ENCODE peak calls at places on chromosomes 7 and 10, in nine cellular contexts. One of them, this sample, is unnamed.

GRCh38 chr10:1048349-1048731 is 579 bp downstream of the IDI1 start:
- DNase-seq in fibroblast of pulmonary artery: peak; percentile 52
- DNase-seq in activated CD4-positive, alpha-beta T cell treated with anti-CD3 and anti-CD28 coated beads, Interleukin-2, amount 10 ng/mL, durations not matched to agents 7 days and 5 days: peak; percentile 56
- DNase-seq in hepatic stellate cell: no peak
- DNase-seq in mesothelial cell of epicardium: no peak
- DNase-seq in cardiac fibroblast: peak; percentile 50
- DNase-seq in stimulated activated CD4-positive, alpha-beta T cell treated with anti-CD3 and anti-CD28 coated beads, Interleukin-4, amount 100 ng/mL, for 4 hours: peak; percentile 79
- DNase-seq in stimulated activated effector memory CD8-positive, alpha-beta T cell treated with anti-CD3 and anti-CD28 coated beads, Interleukin-12 subunit alpha, Interleukin-12 subunit beta, amount 100 ng/mL, for 72 hours: no peak
- DNase-seq in GM20000: no peak
- DNase-seq in this sample: no peak

GRCh38 chr10:43905502-43906236 is 257.0 kb upstream of the ZNF32 start:
- DNase-seq in fibroblast of pulmonary artery: peak; percentile 52
- DNase-seq in activated CD4-positive, alpha-beta T cell treated with anti-CD3 and anti-CD28 coated beads, Interleukin-2, amount 10 ng/mL, durations not matched to agents 7 days and 5 days: no peak
- DNase-seq in hepatic stellate cell: peak; percentile 46
- DNase-seq in mesothelial cell of epicardium: no peak
- DNase-seq in cardiac fibroblast: peak; percentile 82
- DNase-seq in stimulated activated CD4-positive, alpha-beta T cell treated with anti-CD3 and anti-CD28 coated beads, Interleukin-4, amount 100 ng/mL, for 4 hours: no peak
- DNase-seq in stimulated activated effector memory CD8-positive, alpha-beta T cell treated with anti-CD3 and anti-CD28 coated beads, Interleukin-12 subunit alpha, Interleukin-12 subunit beta, amount 100 ng/mL, for 72 hours: no peak
- DNase-seq in GM20000: no peak
- DNase-seq in this sample: no peak

GRCh38 chr10:24553051-24553612 is 170.6 kb downstream of the ARHGAP21 start:
- DNase-seq in fibroblast of pulmonary artery: no peak
- DNase-seq in activated CD4-positive, alpha-beta T cell treated with anti-CD3 and anti-CD28 coated beads, Interleukin-2, amount 10 ng/mL, durations not matched to agents 7 days and 5 days: no peak
- DNase-seq in hepatic stellate cell: no peak
- DNase-seq in mesothelial cell of epicardium: no peak
- DNase-seq in cardiac fibroblast: no peak
- DNase-seq in stimulated activated CD4-positive, alpha-beta T cell treated with anti-CD3 and anti-CD28 coated beads, Interleukin-4, amount 100 ng/mL, for 4 hours: no peak
- DNase-seq in stimulated activated effector memory CD8-positive, alpha-beta T cell treated with anti-CD3 and anti-CD28 coated beads, Interleukin-12 subunit alpha, Interleukin-12 subunit beta, amount 100 ng/mL, for 72 hours: no peak
- DNase-seq in GM20000: no peak
- DNase-seq in this sample: no peak

GRCh38 chr10:127619550-127619949 is 70.4 kb downstream of the NPS start:
- DNase-seq in fibroblast of pulmonary artery: no peak
- DNase-seq in activated CD4-positive, alpha-beta T cell treated with anti-CD3 and anti-CD28 coated beads, Interleukin-2, amount 10 ng/mL, durations not matched to agents 7 days and 5 days: no peak
- DNase-seq in hepatic stellate cell: no peak
- DNase-seq in mesothelial cell of epicardium: no peak
- DNase-seq in cardiac fibroblast: no peak
- DNase-seq in stimulated activated CD4-positive, alpha-beta T cell treated with anti-CD3 and anti-CD28 coated beads, Interleukin-4, amount 100 ng/mL, for 4 hours: no peak
- DNase-seq in stimulated activated effector memory CD8-positive, alpha-beta T cell treated with anti-CD3 and anti-CD28 coated beads, Interleukin-12 subunit alpha, Interleukin-12 subunit beta, amount 100 ng/mL, for 72 hours: no peak
- DNase-seq in GM20000: no peak
- DNase-seq in this sample: no peak

GRCh38 chr10:131620314-131620713 is 280.5 kb upstream of the PPP2R2D start:
- DNase-seq in fibroblast of pulmonary artery: no peak
- DNase-seq in activated CD4-positive, alpha-beta T cell treated with anti-CD3 and anti-CD28 coated beads, Interleukin-2, amount 10 ng/mL, durations not matched to agents 7 days and 5 days: no peak
- DNase-seq in hepatic stellate cell: no peak
- DNase-seq in mesothelial cell of epicardium: no peak
- DNase-seq in cardiac fibroblast: no peak
- DNase-seq in stimulated activated CD4-positive, alpha-beta T cell treated with anti-CD3 and anti-CD28 coated beads, Interleukin-4, amount 100 ng/mL, for 4 hours: no peak
- DNase-seq in stimulated activated effector memory CD8-positive, alpha-beta T cell treated with anti-CD3 and anti-CD28 coated beads, Interleukin-12 subunit alpha, Interleukin-12 subunit beta, amount 100 ng/mL, for 72 hours: no peak
- DNase-seq in GM20000: no peak
- DNase-seq in this sample: no peak

GRCh38 chr7:134720091-134720935 is 59.1 kb upstream of the CALD1 start:
- DNase-seq in fibroblast of pulmonary artery: peak; percentile 55
- DNase-seq in activated CD4-positive, alpha-beta T cell treated with anti-CD3 and anti-CD28 coated beads, Interleukin-2, amount 10 ng/mL, durations not matched to agents 7 days and 5 days: no peak
- DNase-seq in hepatic stellate cell: no peak
- DNase-seq in mesothelial cell of epicardium: no peak
- DNase-seq in cardiac fibroblast: peak; percentile 69
- DNase-seq in stimulated activated CD4-positive, alpha-beta T cell treated with anti-CD3 and anti-CD28 coated beads, Interleukin-4, amount 100 ng/mL, for 4 hours: no peak
- DNase-seq in stimulated activated effector memory CD8-positive, alpha-beta T cell treated with anti-CD3 and anti-CD28 coated beads, Interleukin-12 subunit alpha, Interleukin-12 subunit beta, amount 100 ng/mL, for 72 hours: no peak
- DNase-seq in GM20000: no peak
- DNase-seq in this sample: no peak

GRCh38 chr7:7276151-7276550 is 93.8 kb downstream of the C1GALT1 start:
- DNase-seq in fibroblast of pulmonary artery: no peak
- DNase-seq in activated CD4-positive, alpha-beta T cell treated with anti-CD3 and anti-CD28 coated beads, Interleukin-2, amount 10 ng/mL, durations not matched to agents 7 days and 5 days: no peak
- DNase-seq in hepatic stellate cell: no peak
- DNase-seq in mesothelial cell of epicardium: no peak
- DNase-seq in cardiac fibroblast: peak; percentile 8
- DNase-seq in stimulated activated CD4-positive, alpha-beta T cell treated with anti-CD3 and anti-CD28 coated beads, Interleukin-4, amount 100 ng/mL, for 4 hours: no peak
- DNase-seq in stimulated activated effector memory CD8-positive, alpha-beta T cell treated with anti-CD3 and anti-CD28 coated beads, Interleukin-12 subunit alpha, Interleukin-12 subunit beta, amount 100 ng/mL, for 72 hours: no peak
- DNase-seq in GM20000: no peak
- DNase-seq in this sample: no peak

GRCh38 chr10:21503580-21503979 is 21.9 kb downstream of the SKIDA1 start:
- DNase-seq in fibroblast of pulmonary artery: no peak
- DNase-seq in activated CD4-positive, alpha-beta T cell treated with anti-CD3 and anti-CD28 coated beads, Interleukin-2, amount 10 ng/mL, durations not matched to agents 7 days and 5 days: no peak
- DNase-seq in hepatic stellate cell: no peak
- DNase-seq in mesothelial cell of epicardium: no peak
- DNase-seq in cardiac fibroblast: no peak
- DNase-seq in stimulated activated CD4-positive, alpha-beta T cell treated with anti-CD3 and anti-CD28 coated beads, Interleukin-4, amount 100 ng/mL, for 4 hours: no peak
- DNase-seq in stimulated activated effector memory CD8-positive, alpha-beta T cell treated with anti-CD3 and anti-CD28 coated beads, Interleukin-12 subunit alpha, Interleukin-12 subunit beta, amount 100 ng/mL, for 72 hours: no peak
- DNase-seq in GM20000: no peak
- DNase-seq in this sample: no peak

GRCh38 chr7:156167417-156167807 is 355.1 kb upstream of the SHH start:
- DNase-seq in fibroblast of pulmonary artery: no peak
- DNase-seq in activated CD4-positive, alpha-beta T cell treated with anti-CD3 and anti-CD28 coated beads, Interleukin-2, amount 10 ng/mL, durations not matched to agents 7 days and 5 days: no peak
- DNase-seq in hepatic stellate cell: no peak
- DNase-seq in mesothelial cell of epicardium: no peak
- DNase-seq in cardiac fibroblast: no peak
- DNase-seq in stimulated activated CD4-positive, alpha-beta T cell treated with anti-CD3 and anti-CD28 coated beads, Interleukin-4, amount 100 ng/mL, for 4 hours: no peak
- DNase-seq in stimulated activated effector memory CD8-positive, alpha-beta T cell treated with anti-CD3 and anti-CD28 coated beads, Interleukin-12 subunit alpha, Interleukin-12 subunit beta, amount 100 ng/mL, for 72 hours: no peak
- DNase-seq in GM20000: no peak
- DNase-seq in this sample: no peak

GRCh38 chr10:44724415-44725174 is 186.5 kb upstream of the TMEM72 start:
- DNase-seq in fibroblast of pulmonary artery: peak; percentile 51
- DNase-seq in activated CD4-positive, alpha-beta T cell treated with anti-CD3 and anti-CD28 coated beads, Interleukin-2, amount 10 ng/mL, durations not matched to agents 7 days and 5 days: no peak
- DNase-seq in hepatic stellate cell: peak; percentile 55
- DNase-seq in mesothelial cell of epicardium: no peak
- DNase-seq in cardiac fibroblast: peak; percentile 40
- DNase-seq in stimulated activated CD4-positive, alpha-beta T cell treated with anti-CD3 and anti-CD28 coated beads, Interleukin-4, amount 100 ng/mL, for 4 hours: no peak
- DNase-seq in stimulated activated effector memory CD8-positive, alpha-beta T cell treated with anti-CD3 and anti-CD28 coated beads, Interleukin-12 subunit alpha, Interleukin-12 subunit beta, amount 100 ng/mL, for 72 hours: no peak
- DNase-seq in GM20000: no peak
- DNase-seq in this sample: no peak

GRCh38 chr10:29949411-29950011 is 109.9 kb downstream of the JCAD start:
- DNase-seq in fibroblast of pulmonary artery: peak; percentile 94
- DNase-seq in activated CD4-positive, alpha-beta T cell treated with anti-CD3 and anti-CD28 coated beads, Interleukin-2, amount 10 ng/mL, durations not matched to agents 7 days and 5 days: no peak
- DNase-seq in hepatic stellate cell: peak; percentile 73
- DNase-seq in mesothelial cell of epicardium: no peak
- DNase-seq in cardiac fibroblast: peak; percentile 93
- DNase-seq in stimulated activated CD4-positive, alpha-beta T cell treated with anti-CD3 and anti-CD28 coated beads, Interleukin-4, amount 100 ng/mL, for 4 hours: no peak
- DNase-seq in stimulated activated effector memory CD8-positive, alpha-beta T cell treated with anti-CD3 and anti-CD28 coated beads, Interleukin-12 subunit alpha, Interleukin-12 subunit beta, amount 100 ng/mL, for 72 hours: no peak
- DNase-seq in GM20000: no peak
- DNase-seq in this sample: no peak

GRCh38 chr7:50397320-50397970 is 52.7 kb downstream of the FIGNL1 start:
- DNase-seq in fibroblast of pulmonary artery: no peak
- DNase-seq in activated CD4-positive, alpha-beta T cell treated with anti-CD3 and anti-CD28 coated beads, Interleukin-2, amount 10 ng/mL, durations not matched to agents 7 days and 5 days: peak; percentile 65
- DNase-seq in hepatic stellate cell: no peak
- DNase-seq in mesothelial cell of epicardium: no peak
- DNase-seq in cardiac fibroblast: no peak
- DNase-seq in stimulated activated CD4-positive, alpha-beta T cell treated with anti-CD3 and anti-CD28 coated beads, Interleukin-4, amount 100 ng/mL, for 4 hours: no peak
- DNase-seq in stimulated activated effector memory CD8-positive, alpha-beta T cell treated with anti-CD3 and anti-CD28 coated beads, Interleukin-12 subunit alpha, Interleukin-12 subunit beta, amount 100 ng/mL, for 72 hours: no peak
- DNase-seq in GM20000: peak; percentile 68
- DNase-seq in this sample: no peak

GRCh38 chr7:55509322-55509721 is 63.0 kb downstream of the VOPP1 start:
- DNase-seq in fibroblast of pulmonary artery: peak; percentile 60
- DNase-seq in activated CD4-positive, alpha-beta T cell treated with anti-CD3 and anti-CD28 coated beads, Interleukin-2, amount 10 ng/mL, durations not matched to agents 7 days and 5 days: no peak
- DNase-seq in hepatic stellate cell: peak; percentile 64
- DNase-seq in mesothelial cell of epicardium: no peak
- DNase-seq in cardiac fibroblast: peak; percentile 55
- DNase-seq in stimulated activated CD4-positive, alpha-beta T cell treated with anti-CD3 and anti-CD28 coated beads, Interleukin-4, amount 100 ng/mL, for 4 hours: no peak
- DNase-seq in stimulated activated effector memory CD8-positive, alpha-beta T cell treated with anti-CD3 and anti-CD28 coated beads, Interleukin-12 subunit alpha, Interleukin-12 subunit beta, amount 100 ng/mL, for 72 hours: no peak
- DNase-seq in GM20000: no peak
- DNase-seq in this sample: no peak

GRCh38 chr10:21526952-21527633 is 1.6 kb upstream of the SKIDA1 start:
- DNase-seq in fibroblast of pulmonary artery: peak; percentile 73
- DNase-seq in activated CD4-positive, alpha-beta T cell treated with anti-CD3 and anti-CD28 coated beads, Interleukin-2, amount 10 ng/mL, durations not matched to agents 7 days and 5 days: peak; percentile 20
- DNase-seq in hepatic stellate cell: peak; percentile 57
- DNase-seq in mesothelial cell of epicardium: no peak
- DNase-seq in cardiac fibroblast: peak; percentile 83
- DNase-seq in stimulated activated CD4-positive, alpha-beta T cell treated with anti-CD3 and anti-CD28 coated beads, Interleukin-4, amount 100 ng/mL, for 4 hours: peak; percentile 6
- DNase-seq in stimulated activated effector memory CD8-positive, alpha-beta T cell treated with anti-CD3 and anti-CD28 coated beads, Interleukin-12 subunit alpha, Interleukin-12 subunit beta, amount 100 ng/mL, for 72 hours: peak; percentile 40
- DNase-seq in GM20000: peak; percentile 73
- DNase-seq in this sample: no peak

GRCh38 chr7:151686826-151687225 is 167.1 kb upstream of the RHEB start:
- DNase-seq in fibroblast of pulmonary artery: peak; percentile 43
- DNase-seq in activated CD4-positive, alpha-beta T cell treated with anti-CD3 and anti-CD28 coated beads, Interleukin-2, amount 10 ng/mL, durations not matched to agents 7 days and 5 days: no peak
- DNase-seq in hepatic stellate cell: no peak
- DNase-seq in mesothelial cell of epicardium: no peak
- DNase-seq in cardiac fibroblast: peak; percentile 40
- DNase-seq in stimulated activated CD4-positive, alpha-beta T cell treated with anti-CD3 and anti-CD28 coated beads, Interleukin-4, amount 100 ng/mL, for 4 hours: no peak
- DNase-seq in stimulated activated effector memory CD8-positive, alpha-beta T cell treated with anti-CD3 and anti-CD28 coated beads, Interleukin-12 subunit alpha, Interleukin-12 subunit beta, amount 100 ng/mL, for 72 hours: no peak
- DNase-seq in GM20000: no peak
- DNase-seq in this sample: no peak

GRCh38 chr7:139044813-139045794 is 9.3 kb upstream of the ZC3HAV1L start:
- DNase-seq in fibroblast of pulmonary artery: no peak
- DNase-seq in activated CD4-positive, alpha-beta T cell treated with anti-CD3 and anti-CD28 coated beads, Interleukin-2, amount 10 ng/mL, durations not matched to agents 7 days and 5 days: peak; percentile 50
- DNase-seq in hepatic stellate cell: no peak
- DNase-seq in mesothelial cell of epicardium: no peak
- DNase-seq in cardiac fibroblast: no peak
- DNase-seq in stimulated activated CD4-positive, alpha-beta T cell treated with anti-CD3 and anti-CD28 coated beads, Interleukin-4, amount 100 ng/mL, for 4 hours: no peak
- DNase-seq in stimulated activated effector memory CD8-positive, alpha-beta T cell treated with anti-CD3 and anti-CD28 coated beads, Interleukin-12 subunit alpha, Interleukin-12 subunit beta, amount 100 ng/mL, for 72 hours: no peak
- DNase-seq in GM20000: no peak
- DNase-seq in this sample: no peak

GRCh38 chr10:130721971-130722370 is 585.8 kb downstream of the GLRX3 start:
- DNase-seq in fibroblast of pulmonary artery: no peak
- DNase-seq in activated CD4-positive, alpha-beta T cell treated with anti-CD3 and anti-CD28 coated beads, Interleukin-2, amount 10 ng/mL, durations not matched to agents 7 days and 5 days: no peak
- DNase-seq in hepatic stellate cell: no peak
- DNase-seq in mesothelial cell of epicardium: no peak
- DNase-seq in cardiac fibroblast: no peak
- DNase-seq in stimulated activated CD4-positive, alpha-beta T cell treated with anti-CD3 and anti-CD28 coated beads, Interleukin-4, amount 100 ng/mL, for 4 hours: no peak
- DNase-seq in stimulated activated effector memory CD8-positive, alpha-beta T cell treated with anti-CD3 and anti-CD28 coated beads, Interleukin-12 subunit alpha, Interleukin-12 subunit beta, amount 100 ng/mL, for 72 hours: no peak
- DNase-seq in GM20000: no peak
- DNase-seq in this sample: no peak

GRCh38 chr7:48110868-48111267 is 21.8 kb downstream of the UPP1 start:
- DNase-seq in fibroblast of pulmonary artery: no peak
- DNase-seq in activated CD4-positive, alpha-beta T cell treated with anti-CD3 and anti-CD28 coated beads, Interleukin-2, amount 10 ng/mL, durations not matched to agents 7 days and 5 days: no peak
- DNase-seq in hepatic stellate cell: no peak
- DNase-seq in mesothelial cell of epicardium: no peak
- DNase-seq in cardiac fibroblast: no peak
- DNase-seq in stimulated activated CD4-positive, alpha-beta T cell treated with anti-CD3 and anti-CD28 coated beads, Interleukin-4, amount 100 ng/mL, for 4 hours: no peak
- DNase-seq in stimulated activated effector memory CD8-positive, alpha-beta T cell treated with anti-CD3 and anti-CD28 coated beads, Interleukin-12 subunit alpha, Interleukin-12 subunit beta, amount 100 ng/mL, for 72 hours: no peak
- DNase-seq in GM20000: no peak
- DNase-seq in this sample: no peak

GRCh38 chr10:70461397-70462348 is 16.9 kb upstream of the PALD1 start:
- DNase-seq in fibroblast of pulmonary artery: peak; percentile 56
- DNase-seq in activated CD4-positive, alpha-beta T cell treated with anti-CD3 and anti-CD28 coated beads, Interleukin-2, amount 10 ng/mL, durations not matched to agents 7 days and 5 days: peak; percentile 54
- DNase-seq in hepatic stellate cell: peak; percentile 79
- DNase-seq in mesothelial cell of epicardium: no peak
- DNase-seq in cardiac fibroblast: peak; percentile 59
- DNase-seq in stimulated activated CD4-positive, alpha-beta T cell treated with anti-CD3 and anti-CD28 coated beads, Interleukin-4, amount 100 ng/mL, for 4 hours: peak; percentile 43
- DNase-seq in stimulated activated effector memory CD8-positive, alpha-beta T cell treated with anti-CD3 and anti-CD28 coated beads, Interleukin-12 subunit alpha, Interleukin-12 subunit beta, amount 100 ng/mL, for 72 hours: no peak
- DNase-seq in GM20000: peak; percentile 86
- DNase-seq in this sample: peak; percentile 35

GRCh38 chr10:75236178-75236825 is 545 bp upstream of the COMTD1 start:
- DNase-seq in fibroblast of pulmonary artery: no peak
- DNase-seq in activated CD4-positive, alpha-beta T cell treated with anti-CD3 and anti-CD28 coated beads, Interleukin-2, amount 10 ng/mL, durations not matched to agents 7 days and 5 days: no peak
- DNase-seq in hepatic stellate cell: no peak
- DNase-seq in mesothelial cell of epicardium: no peak
- DNase-seq in cardiac fibroblast: no peak
- DNase-seq in stimulated activated CD4-positive, alpha-beta T cell treated with anti-CD3 and anti-CD28 coated beads, Interleukin-4, amount 100 ng/mL, for 4 hours: no peak
- DNase-seq in stimulated activated effector memory CD8-positive, alpha-beta T cell treated with anti-CD3 and anti-CD28 coated beads, Interleukin-12 subunit alpha, Interleukin-12 subunit beta, amount 100 ng/mL, for 72 hours: no peak
- DNase-seq in GM20000: no peak
- DNase-seq in this sample: no peak

GRCh38 chr10:90432891-90433290 is 424.9 kb downstream of the HTR7 start:
- DNase-seq in fibroblast of pulmonary artery: no peak
- DNase-seq in activated CD4-positive, alpha-beta T cell treated with anti-CD3 and anti-CD28 coated beads, Interleukin-2, amount 10 ng/mL, durations not matched to agents 7 days and 5 days: no peak
- DNase-seq in hepatic stellate cell: no peak
- DNase-seq in mesothelial cell of epicardium: no peak
- DNase-seq in cardiac fibroblast: no peak
- DNase-seq in stimulated activated CD4-positive, alpha-beta T cell treated with anti-CD3 and anti-CD28 coated beads, Interleukin-4, amount 100 ng/mL, for 4 hours: no peak
- DNase-seq in stimulated activated effector memory CD8-positive, alpha-beta T cell treated with anti-CD3 and anti-CD28 coated beads, Interleukin-12 subunit alpha, Interleukin-12 subunit beta, amount 100 ng/mL, for 72 hours: no peak
- DNase-seq in GM20000: no peak
- DNase-seq in this sample: no peak

GRCh38 chr10:132865851-132866600 is 76.3 kb downstream of the CFAP46 start:
- DNase-seq in fibroblast of pulmonary artery: no peak
- DNase-seq in activated CD4-positive, alpha-beta T cell treated with anti-CD3 and anti-CD28 coated beads, Interleukin-2, amount 10 ng/mL, durations not matched to agents 7 days and 5 days: no peak
- DNase-seq in hepatic stellate cell: no peak
- DNase-seq in mesothelial cell of epicardium: peak; percentile 17
- DNase-seq in cardiac fibroblast: no peak
- DNase-seq in stimulated activated CD4-positive, alpha-beta T cell treated with anti-CD3 and anti-CD28 coated beads, Interleukin-4, amount 100 ng/mL, for 4 hours: no peak
- DNase-seq in stimulated activated effector memory CD8-positive, alpha-beta T cell treated with anti-CD3 and anti-CD28 coated beads, Interleukin-12 subunit alpha, Interleukin-12 subunit beta, amount 100 ng/mL, for 72 hours: no peak
- DNase-seq in GM20000: no peak
- DNase-seq in this sample: no peak

GRCh38 chr7:45690762-45691150 is 116.6 kb downstream of the ADCY1 start:
- DNase-seq in fibroblast of pulmonary artery: no peak
- DNase-seq in activated CD4-positive, alpha-beta T cell treated with anti-CD3 and anti-CD28 coated beads, Interleukin-2, amount 10 ng/mL, durations not matched to agents 7 days and 5 days: no peak
- DNase-seq in hepatic stellate cell: no peak
- DNase-seq in mesothelial cell of epicardium: no peak
- DNase-seq in cardiac fibroblast: no peak
- DNase-seq in stimulated activated CD4-positive, alpha-beta T cell treated with anti-CD3 and anti-CD28 coated beads, Interleukin-4, amount 100 ng/mL, for 4 hours: no peak
- DNase-seq in stimulated activated effector memory CD8-positive, alpha-beta T cell treated with anti-CD3 and anti-CD28 coated beads, Interleukin-12 subunit alpha, Interleukin-12 subunit beta, amount 100 ng/mL, for 72 hours: no peak
- DNase-seq in GM20000: no peak
- DNase-seq in this sample: no peak

GRCh38 chr10:70771311-70772194 is 13.6 kb downstream of the TBATA start:
- DNase-seq in fibroblast of pulmonary artery: no peak
- DNase-seq in activated CD4-positive, alpha-beta T cell treated with anti-CD3 and anti-CD28 coated beads, Interleukin-2, amount 10 ng/mL, durations not matched to agents 7 days and 5 days: no peak
- DNase-seq in hepatic stellate cell: no peak
- DNase-seq in mesothelial cell of epicardium: no peak
- DNase-seq in cardiac fibroblast: no peak
- DNase-seq in stimulated activated CD4-positive, alpha-beta T cell treated with anti-CD3 and anti-CD28 coated beads, Interleukin-4, amount 100 ng/mL, for 4 hours: no peak
- DNase-seq in stimulated activated effector memory CD8-positive, alpha-beta T cell treated with anti-CD3 and anti-CD28 coated beads, Interleukin-12 subunit alpha, Interleukin-12 subunit beta, amount 100 ng/mL, for 72 hours: no peak
- DNase-seq in GM20000: no peak
- DNase-seq in this sample: no peak

GRCh38 chr10:88032566-88032965 is 169.1 kb downstream of the PTEN start:
- DNase-seq in fibroblast of pulmonary artery: peak; percentile 78
- DNase-seq in activated CD4-positive, alpha-beta T cell treated with anti-CD3 and anti-CD28 coated beads, Interleukin-2, amount 10 ng/mL, durations not matched to agents 7 days and 5 days: no peak
- DNase-seq in hepatic stellate cell: peak; percentile 45
- DNase-seq in mesothelial cell of epicardium: no peak
- DNase-seq in cardiac fibroblast: peak; percentile 55
- DNase-seq in stimulated activated CD4-positive, alpha-beta T cell treated with anti-CD3 and anti-CD28 coated beads, Interleukin-4, amount 100 ng/mL, for 4 hours: no peak
- DNase-seq in stimulated activated effector memory CD8-positive, alpha-beta T cell treated with anti-CD3 and anti-CD28 coated beads, Interleukin-12 subunit alpha, Interleukin-12 subunit beta, amount 100 ng/mL, for 72 hours: no peak
- DNase-seq in GM20000: no peak
- DNase-seq in this sample: no peak